ENCODE peak calls at places on chromosomes 16 and 17, in six cellular contexts. One of them, this sample, is unnamed.

GRCh38 chr16:48169896-48170295 is 14.1 kb upstream of the ABCC12 start:
- DNase-seq in uterus: no peak
- DNase-seq in lower lobe of right lung: no peak
- DNase-seq in testis: no peak
- DNase-seq in fibroblast of mammary gland: no peak
- DNase-seq in suprapubic skin: no peak
- DNase-seq in this sample: no peak

GRCh38 chr16:53100889-53101288 is 46.1 kb downstream of the CHD9 start:
- DNase-seq in uterus: no peak
- DNase-seq in lower lobe of right lung: no peak
- DNase-seq in testis: no peak
- DNase-seq in fibroblast of mammary gland: no peak
- DNase-seq in suprapubic skin: no peak
- DNase-seq in this sample: no peak

GRCh38 chr16:53949716-53950410 is 245.9 kb downstream of the FTO start:
- DNase-seq in uterus: no peak
- DNase-seq in lower lobe of right lung: no peak
- DNase-seq in testis: no peak
- DNase-seq in fibroblast of mammary gland: no peak
- DNase-seq in suprapubic skin: no peak
- DNase-seq in this sample: no peak

GRCh38 chr17:4772235-4772613 is 538 bp downstream of the TM4SF5 start:
- DNase-seq in uterus: no peak
- DNase-seq in lower lobe of right lung: no peak
- DNase-seq in testis: no peak
- DNase-seq in fibroblast of mammary gland: no peak
- DNase-seq in suprapubic skin: no peak
- DNase-seq in this sample: no peak

GRCh38 chr17:58249270-58250133 is 11.1 kb downstream of the LPO start:
- DNase-seq in uterus: peak
- DNase-seq in lower lobe of right lung: peak
- DNase-seq in testis: peak
- DNase-seq in fibroblast of mammary gland: peak
- DNase-seq in suprapubic skin: peak
- DNase-seq in this sample: no peak

GRCh38 chr16:64738321-64738960 is 383.4 kb downstream of the CDH11 start:
- DNase-seq in uterus: no peak
- DNase-seq in lower lobe of right lung: no peak
- DNase-seq in testis: no peak
- DNase-seq in fibroblast of mammary gland: peak
- DNase-seq in suprapubic skin: no peak
- DNase-seq in this sample: no peak

GRCh38 chr17:82859431-82860403 is 19.9 kb upstream of the ZNF750 start:
- DNase-seq in uterus: no peak
- DNase-seq in lower lobe of right lung: peak
- DNase-seq in testis: no peak
- DNase-seq in fibroblast of mammary gland: peak
- DNase-seq in suprapubic skin: no peak
- DNase-seq in this sample: no peak

GRCh38 chr17:65220732-65221131 is 83.6 kb downstream of the RGS9 start:
- DNase-seq in uterus: no peak
- DNase-seq in lower lobe of right lung: no peak
- DNase-seq in testis: no peak
- DNase-seq in fibroblast of mammary gland: no peak
- DNase-seq in suprapubic skin: no peak
- DNase-seq in this sample: no peak

GRCh38 chr16:88940196-88941050 is 36.6 kb downstream of the CBFA2T3 start:
- DNase-seq in uterus: no peak
- DNase-seq in lower lobe of right lung: no peak
- DNase-seq in testis: no peak
- DNase-seq in fibroblast of mammary gland: no peak
- DNase-seq in suprapubic skin: no peak
- DNase-seq in this sample: no peak

GRCh38 chr16:86378128-86378527 is 132.2 kb upstream of the FOXF1 start:
- DNase-seq in uterus: no peak
- DNase-seq in lower lobe of right lung: no peak
- DNase-seq in testis: no peak
- DNase-seq in fibroblast of mammary gland: no peak
- DNase-seq in suprapubic skin: no peak
- DNase-seq in this sample: no peak

GRCh38 chr16:68406458-68407041 is 41.8 kb downstream of the SMPD3 start:
- DNase-seq in uterus: no peak
- DNase-seq in lower lobe of right lung: peak
- DNase-seq in testis: no peak
- DNase-seq in fibroblast of mammary gland: no peak
- DNase-seq in suprapubic skin: no peak
- DNase-seq in this sample: no peak

GRCh38 chr16:66270333-66270927 is 96.1 kb upstream of the CDH5 start:
- DNase-seq in uterus: peak
- DNase-seq in lower lobe of right lung: peak
- DNase-seq in testis: peak
- DNase-seq in fibroblast of mammary gland: peak
- DNase-seq in suprapubic skin: no peak
- DNase-seq in this sample: no peak

GRCh38 chr16:2180962-2181923 is 15.2 kb downstream of the CASKIN1 start:
- DNase-seq in uterus: no peak
- DNase-seq in lower lobe of right lung: no peak
- DNase-seq in testis: no peak
- DNase-seq in fibroblast of mammary gland: no peak
- DNase-seq in suprapubic skin: no peak
- DNase-seq in this sample: no peak

GRCh38 chr16:22075043-22075757 is 17.1 kb upstream of the VWA3A start:
- DNase-seq in uterus: no peak
- DNase-seq in lower lobe of right lung: no peak
- DNase-seq in testis: no peak
- DNase-seq in fibroblast of mammary gland: peak
- DNase-seq in suprapubic skin: no peak
- DNase-seq in this sample: no peak

GRCh38 chr16:80639636-80640035 is 98.8 kb downstream of the DYNLRB2 start:
- DNase-seq in uterus: no peak
- DNase-seq in lower lobe of right lung: no peak
- DNase-seq in testis: no peak
- DNase-seq in fibroblast of mammary gland: no peak
- DNase-seq in suprapubic skin: no peak
- DNase-seq in this sample: no peak

GRCh38 chr17:78844301-78845005 is 3.8 kb upstream of the USP36 start:
- DNase-seq in uterus: no peak
- DNase-seq in lower lobe of right lung: no peak
- DNase-seq in testis: no peak
- DNase-seq in fibroblast of mammary gland: peak
- DNase-seq in suprapubic skin: no peak
- DNase-seq in this sample: no peak

GRCh38 chr17:74748529-74749261 is at the start of gene NHERF1:
- DNase-seq in uterus: peak
- DNase-seq in lower lobe of right lung: peak
- DNase-seq in testis: peak
- DNase-seq in fibroblast of mammary gland: peak
- DNase-seq in suprapubic skin: peak
- DNase-seq in this sample: peak

GRCh38 chr17:1469231-1469852 is 13.3 kb upstream of the CRK start:
- DNase-seq in uterus: no peak
- DNase-seq in lower lobe of right lung: no peak
- DNase-seq in testis: no peak
- DNase-seq in fibroblast of mammary gland: no peak
- DNase-seq in suprapubic skin: no peak
- DNase-seq in this sample: no peak
- H3K4me3 ChIP-seq in uterus: no peak
- H3K4me3 ChIP-seq in lower lobe of right lung: no peak
- H3K4me3 ChIP-seq in testis: no peak
- H3K4me3 ChIP-seq in fibroblast of mammary gland: no peak
- H3K4me3 ChIP-seq in suprapubic skin: no peak
- H3K4me3 ChIP-seq in this sample: no peak

GRCh38 chr17:77089118-77089477 is 51.7 kb upstream of the SEC14L1 start:
- DNase-seq in uterus: no peak
- DNase-seq in lower lobe of right lung: no peak
- DNase-seq in testis: no peak
- DNase-seq in fibroblast of mammary gland: no peak
- DNase-seq in suprapubic skin: no peak
- DNase-seq in this sample: no peak

GRCh38 chr17:77086433-77087010 is 54.2 kb upstream of the SEC14L1 start:
- DNase-seq in uterus: peak
- DNase-seq in lower lobe of right lung: peak
- DNase-seq in testis: peak
- DNase-seq in fibroblast of mammary gland: peak
- DNase-seq in suprapubic skin: peak
- DNase-seq in this sample: peak

GRCh38 chr17:77088455-77089117 is 52.2 kb upstream of the SEC14L1 start:
- DNase-seq in uterus: peak
- DNase-seq in lower lobe of right lung: peak
- DNase-seq in testis: peak
- DNase-seq in fibroblast of mammary gland: peak
- DNase-seq in suprapubic skin: peak
- DNase-seq in this sample: peak

GRCh38 chr17:77085916-77086432 is 54.8 kb upstream of the SEC14L1 start:
- DNase-seq in uterus: no peak
- DNase-seq in lower lobe of right lung: no peak
- DNase-seq in testis: no peak
- DNase-seq in fibroblast of mammary gland: no peak
- DNase-seq in suprapubic skin: no peak
- DNase-seq in this sample: no peak

GRCh38 chr17:77087650-77088454 is 52.9 kb upstream of the SEC14L1 start:
- DNase-seq in uterus: no peak
- DNase-seq in lower lobe of right lung: no peak
- DNase-seq in testis: no peak
- DNase-seq in fibroblast of mammary gland: no peak
- DNase-seq in suprapubic skin: no peak
- DNase-seq in this sample: no peak
- H3K4me3 ChIP-seq in uterus: peak
- H3K4me3 ChIP-seq in lower lobe of right lung: peak
- H3K4me3 ChIP-seq in testis: peak
- H3K4me3 ChIP-seq in fibroblast of mammary gland: peak
- H3K4me3 ChIP-seq in suprapubic skin: peak
- H3K4me3 ChIP-seq in this sample: peak

GRCh38 chr17:55268649-55269480 is 4.1 kb downstream of the HLF start:
- DNase-seq in uterus: no peak
- DNase-seq in lower lobe of right lung: no peak
- DNase-seq in testis: no peak
- DNase-seq in fibroblast of mammary gland: no peak
- DNase-seq in suprapubic skin: no peak
- DNase-seq in this sample: no peak

GRCh38 chr17:55266051-55266957 is 1.5 kb downstream of the HLF start:
- DNase-seq in uterus: peak
- DNase-seq in lower lobe of right lung: no peak
- DNase-seq in testis: peak
- DNase-seq in fibroblast of mammary gland: no peak
- DNase-seq in suprapubic skin: no peak
- DNase-seq in this sample: no peak

GRCh38 chr17:55269894-55270293 is 5.1 kb downstream of the HLF start:
- DNase-seq in uterus: no peak
- DNase-seq in lower lobe of right lung: no peak
- DNase-seq in testis: no peak
- DNase-seq in fibroblast of mammary gland: no peak
- DNase-seq in suprapubic skin: no peak
- DNase-seq in this sample: no peak

GRCh38 chr17:55266958-55267688 is 2.4 kb downstream of the HLF start:
- DNase-seq in uterus: no peak
- DNase-seq in lower lobe of right lung: no peak
- DNase-seq in testis: no peak
- DNase-seq in fibroblast of mammary gland: no peak
- DNase-seq in suprapubic skin: no peak
- DNase-seq in this sample: no peak

DNA sequence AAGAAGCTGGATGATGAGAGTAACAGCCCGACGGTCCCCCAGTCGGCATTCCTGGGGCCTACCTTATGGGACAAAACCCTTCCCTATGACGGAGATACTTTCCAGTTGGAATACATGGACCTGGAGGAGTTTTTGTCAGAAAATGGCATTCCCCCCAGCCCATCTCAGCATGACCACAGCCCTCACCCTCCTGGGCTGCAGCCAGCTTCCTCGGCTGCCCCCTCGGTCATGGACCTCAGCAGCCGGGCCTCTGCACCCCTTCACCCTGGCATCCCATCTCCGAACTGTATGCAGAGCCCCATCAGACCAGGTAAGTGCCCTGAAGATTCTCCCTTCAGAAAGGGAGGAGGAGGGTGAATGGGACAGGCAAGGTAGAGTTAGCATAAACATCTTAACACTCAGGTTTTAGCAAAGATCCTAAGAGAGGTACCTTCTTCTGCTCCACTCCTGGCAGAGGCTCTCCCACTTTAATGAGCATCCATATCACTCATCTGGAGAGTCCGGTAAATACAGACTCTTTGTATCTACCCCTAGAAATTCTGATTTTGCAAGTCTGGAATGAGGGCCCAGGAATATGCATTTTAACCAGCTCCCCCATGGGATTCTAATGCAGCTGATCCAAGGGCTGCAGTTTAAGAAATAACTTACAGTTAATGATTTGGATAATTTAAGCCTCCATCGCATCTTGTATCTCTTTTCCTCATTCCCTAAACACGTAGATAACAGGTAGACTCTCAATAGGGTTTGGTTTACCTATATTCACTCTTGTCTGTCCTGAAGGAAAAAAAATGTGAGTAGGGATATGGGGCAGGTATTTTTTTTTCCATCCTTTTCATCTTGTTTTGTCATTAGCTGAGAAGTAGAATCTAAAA is 3.3 kb downstream of the HLF start:
- DNase-seq in uterus: no peak
- DNase-seq in lower lobe of right lung: no peak
- DNase-seq in testis: no peak
- DNase-seq in fibroblast of mammary gland: no peak
- DNase-seq in suprapubic skin: no peak
- DNase-seq in this sample: no peak
- H3K4me3 ChIP-seq in uterus: peak
- H3K4me3 ChIP-seq in lower lobe of right lung: peak
- H3K4me3 ChIP-seq in testis: peak
- H3K4me3 ChIP-seq in fibroblast of mammary gland: no peak
- H3K4me3 ChIP-seq in suprapubic skin: no peak
- H3K4me3 ChIP-seq in this sample: peak

DNA sequence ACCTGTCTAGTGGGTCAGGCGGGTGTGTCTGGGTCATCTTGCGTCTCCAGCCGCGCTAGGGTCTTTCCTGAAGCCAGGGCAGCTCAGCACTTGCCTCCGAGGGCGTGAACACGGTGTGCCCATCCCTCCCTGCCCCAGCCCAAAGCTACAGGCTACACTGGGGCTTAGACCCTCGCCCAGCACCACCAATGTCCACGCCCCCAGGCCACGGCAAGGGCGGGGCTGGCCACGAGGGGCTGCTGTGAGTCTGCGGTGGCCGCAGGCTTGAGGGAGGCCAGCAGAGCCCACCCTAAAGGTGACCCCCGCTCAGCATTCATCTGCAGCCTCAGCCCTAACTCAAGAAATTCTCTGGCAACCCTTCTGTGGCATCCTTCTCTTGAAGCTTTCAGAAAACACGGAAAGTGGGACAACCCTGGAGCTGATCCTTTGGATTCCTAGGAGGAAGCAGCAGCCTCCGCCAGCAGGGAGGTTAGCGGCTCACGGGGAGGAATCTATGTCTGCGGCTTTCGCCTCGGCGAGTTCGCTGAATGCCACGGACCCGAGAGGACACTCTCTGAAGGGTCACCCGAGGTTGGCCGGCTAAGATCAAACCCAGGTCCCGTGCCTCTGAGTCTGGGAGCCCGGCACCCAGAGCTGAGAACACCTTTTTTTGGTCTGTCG is 41.7 kb downstream of the TIMM22 start:
- DNase-seq in uterus: no peak
- DNase-seq in lower lobe of right lung: no peak
- DNase-seq in testis: no peak
- DNase-seq in fibroblast of mammary gland: no peak
- DNase-seq in suprapubic skin: no peak
- DNase-seq in this sample: no peak
- H3K4me3 ChIP-seq in uterus: no peak
- H3K4me3 ChIP-seq in lower lobe of right lung: no peak
- H3K4me3 ChIP-seq in testis: no peak
- H3K4me3 ChIP-seq in fibroblast of mammary gland: no peak
- H3K4me3 ChIP-seq in suprapubic skin: peak
- H3K4me3 ChIP-seq in this sample: no peak

This sample was measured in thoracic aorta.